ENCODE peak calls at places on chromosomes 16 and 17, in ten cellular contexts. L is testis; D is activated T-cell treated with anti-CD3 and anti-CD28 coated beads for 48 hours; G is activated CD4-positive, CD25-positive, alpha-beta regulatory T cell; F is H9; A is GM04503; B is fibroblast of mammary gland; T is cardiac septum; I is stimulated activated CD4-positive, alpha-beta T cell treated with anti-CD3 and anti-CD28 coated beads, Interleukin-2, amount 100 ng/mL, for 24 hours; O is NCI-H446. K is an unnamed sample.

GRCh38 chr16:49643429-49644142 is 212.3 kb downstream of the ZNF423 start:
- DNase-seq in L (no peak), D (no peak), G (no peak), F (no peak), A (peak), B (peak), T (peak), I (no peak), O (no peak), K (no peak)

GRCh38 chr17:65371702-65372101 is 189.7 kb downstream of the AXIN2 start:
- DNase-seq in L (no peak), D (no peak), G (no peak), F (no peak), A (no peak), B (no peak), T (no peak), I (no peak), O (no peak), K (no peak)

GRCh38 chr17:38751144-38751802 is 1.3 kb upstream of the PSMB3 start:
- DNase-seq in L (no peak), D (no peak), G (no peak), F (no peak), A (no peak), B (no peak), T (no peak), I (no peak), O (no peak), K (no peak)

GRCh38 chr17:81027591-81028505 is 7.1 kb upstream of the BAIAP2 start:
- DNase-seq in L (no peak), D (no peak), G (no peak), F (no peak), A (no peak), B (no peak), T (no peak), I (peak), O (no peak), K (no peak)

GRCh38 chr16:67811899-67812298 is 5.2 kb downstream of the TSNAXIP1 start:
- DNase-seq in L (no peak), D (no peak), G (no peak), F (no peak), A (no peak), B (no peak), T (no peak), I (no peak), O (no peak), K (no peak)

GRCh38 chr17:2222901-2223616 is 80.5 kb downstream of the SMG6 start:
- DNase-seq in L (no peak), D (peak), G (no peak), F (no peak), A (peak), B (peak), T (no peak), I (peak), O (no peak), K (no peak)

GRCh38 chr16:75296606-75297005 is 45.2 kb upstream of the BCAR1 start:
- DNase-seq in L (peak), D (no peak), G (no peak), F (no peak), A (no peak), B (peak), T (no peak), I (no peak), O (no peak), K (no peak)

GRCh38 chr16:28192811-28193529 is 18.8 kb downstream of the XPO6 start:
- DNase-seq in L (no peak), D (peak), G (peak), F (no peak), A (no peak), B (no peak), T (no peak), I (peak), O (no peak), K (no peak)

GRCh38 chr16:47852991-47853390 is 302.8 kb downstream of the ABCC12 start:
- DNase-seq in L (no peak), D (no peak), G (no peak), F (no peak), A (no peak), B (no peak), T (no peak), I (no peak), O (no peak), K (no peak)

GRCh38 chr16:9192746-9193145 is 101.3 kb downstream of the HAPSTR1 start:
- DNase-seq in L (no peak), D (no peak), G (no peak), F (no peak), A (no peak), B (peak), T (no peak), I (no peak), O (no peak), K (no peak)

GRCh38 chr16:87213536-87213935 is 103.7 kb downstream of the C16orf95 start:
- DNase-seq in L (no peak), D (no peak), G (no peak), F (no peak), A (no peak), B (no peak), T (no peak), I (no peak), O (no peak), K (no peak)

GRCh38 chr17:60395508-60396065 is 3.7 kb upstream of the USP32 start:
- DNase-seq in L (no peak), D (no peak), G (no peak), F (no peak), A (no peak), B (no peak), T (no peak), I (no peak), O (no peak), K (no peak)

GRCh38 chr17:69450857-69451410 is 36.4 kb downstream of the MAP2K6 start:
- DNase-seq in L (no peak), D (no peak), G (no peak), F (no peak), A (no peak), B (no peak), T (no peak), I (no peak), O (no peak), K (no peak)

GRCh38 chr17:74917430-74917829 is 5.6 kb downstream of the USH1G start:
- DNase-seq in L (no peak), D (no peak), G (no peak), F (no peak), A (no peak), B (no peak), T (no peak), I (no peak), O (no peak), K (no peak)

GRCh38 chr16:85947511-85948509 is 48.8 kb downstream of the IRF8 start:
- DNase-seq in L (no peak), D (peak), G (no peak), F (no peak), A (no peak), B (no peak), T (no peak), I (peak), O (no peak), K (no peak)

GRCh38 chr16:26987631-26988030 is 79.1 kb upstream of the C16orf82 start:
- DNase-seq in L (no peak), D (no peak), G (no peak), F (no peak), A (peak), B (peak), T (no peak), I (no peak), O (no peak), K (no peak)

GRCh38 chr16:3529175-3529574 is 28.4 kb downstream of the CLUAP1 start:
- DNase-seq in L (no peak), D (no peak), G (no peak), F (no peak), A (no peak), B (no peak), T (no peak), I (no peak), O (no peak), K (no peak)

GRCh38 chr16:1197237-1197866 is 27.7 kb downstream of the TPSG1 start:
- DNase-seq in L (no peak), D (no peak), G (no peak), F (no peak), A (no peak), B (no peak), T (no peak), I (no peak), O (no peak), K (no peak)

GRCh38 chr16:88605186-88606145 is 32.9 kb upstream of the IL17C start:
- DNase-seq in L (no peak), D (no peak), G (no peak), F (no peak), A (no peak), B (no peak), T (no peak), I (no peak), O (no peak), K (no peak)

GRCh38 chr16:50718061-50718760 is 23.7 kb upstream of the CYLD start:
- DNase-seq in L (no peak), D (no peak), G (no peak), F (no peak), A (no peak), B (peak), T (no peak), I (no peak), O (no peak), K (no peak)

GRCh38 chr17:72376486-72377345 is 255.9 kb downstream of the SOX9 start:
- DNase-seq in L (no peak), D (no peak), G (no peak), F (no peak), A (no peak), B (peak), T (no peak), I (no peak), O (no peak), K (no peak)

GRCh38 chr17:39071573-39071972 is 79.9 kb downstream of the PLXDC1 start:
- DNase-seq in L (no peak), D (no peak), G (no peak), F (no peak), A (no peak), B (no peak), T (no peak), I (no peak), O (no peak), K (no peak)

GRCh38 chr16:50605733-50606430 is 57.7 kb downstream of the NKD1 start:
- DNase-seq in L (no peak), D (no peak), G (no peak), F (no peak), A (no peak), B (no peak), T (no peak), I (no peak), O (no peak), K (no peak)

GRCh38 chr16:8712589-8713361 is 38.4 kb downstream of the ABAT start:
- DNase-seq in L (no peak), D (no peak), G (no peak), F (peak), A (no peak), B (no peak), T (no peak), I (no peak), O (no peak), K (no peak)

GRCh38 chr16:17571499-17572093 is 100.8 kb upstream of the XYLT1 start:
- DNase-seq in L (no peak), D (no peak), G (no peak), F (no peak), A (no peak), B (no peak), T (no peak), I (no peak), O (no peak), K (no peak)

GRCh38 chr17:65536573-65537342 is 24.7 kb downstream of the AXIN2 start:
- DNase-seq in L (no peak), D (no peak), G (no peak), F (no peak), A (no peak), B (no peak), T (no peak), I (no peak), O (no peak), K (no peak)

GRCh38 chr17:41026668-41027471 is at the start of gene KRTAP1-5:
- DNase-seq in L (no peak), D (no peak), G (no peak), F (no peak), A (peak), B (peak), T (no peak), I (no peak), O (no peak), K (no peak)

GRCh38 chr16:30844671-30845449 is 49.0 kb downstream of the BCL7C start:
- DNase-seq in L (peak), D (peak), G (peak), F (peak), A (peak), B (peak), T (peak), I (peak), O (peak), K (no peak)

GRCh38 chr16:3112058-3112880 is at the start of gene ZNF205:
- DNase-seq in L (peak), D (no peak), G (no peak), F (peak), A (no peak), B (peak), T (no peak), I (no peak), O (peak), K (peak)

GRCh38 chr17:79465011-79466006 is 145.5 kb downstream of the RBFOX3 start:
- DNase-seq in L (no peak), D (no peak), G (no peak), F (no peak), A (no peak), B (no peak), T (no peak), I (no peak), O (no peak), K (no peak)

GRCh38 chr16:3115011-3115410 is 2.6 kb downstream of the ZNF205 start:
- DNase-seq in L (no peak), D (no peak), G (no peak), F (no peak), A (no peak), B (no peak), T (no peak), I (no peak), O (no peak), K (no peak)

GRCh38 chr16:50667497-50668367 is 13.4 kb downstream of the SNX20 start:
- DNase-seq in L (no peak), D (no peak), G (no peak), F (no peak), A (no peak), B (no peak), T (no peak), I (no peak), O (no peak), K (no peak)

GRCh38 chr17:37813753-37814152 is 68.9 kb upstream of the HNF1B start:
- DNase-seq in L (no peak), D (no peak), G (no peak), F (no peak), A (peak), B (peak), T (no peak), I (no peak), O (no peak), K (no peak)

GRCh38 chr16:75801307-75801706 is 75.0 kb upstream of the CPHXL start:
- DNase-seq in L (no peak), D (no peak), G (no peak), F (no peak), A (no peak), B (peak), T (no peak), I (no peak), O (no peak), K (no peak)

GRCh38 chr17:28765038-28765437 is 21.2 kb downstream of the TRAF4 start:
- DNase-seq in L (no peak), D (no peak), G (no peak), F (no peak), A (no peak), B (no peak), T (no peak), I (no peak), O (no peak), K (no peak)

GRCh38 chr17:77727216-77727615 is 231.3 kb upstream of the TNRC6C start:
- DNase-seq in L (no peak), D (no peak), G (no peak), F (peak), A (no peak), B (no peak), T (no peak), I (peak), O (no peak), K (no peak)

K was measured in ovary.